ENCODE peak calls at places on chromosome 15, in seven cellular contexts. One of them, this sample, is unnamed.
A peak's percentile ranks its signal among the peaks of the same experiment; 100 is the strongest.

GRCh38 chr15:82945326-82945725 is 7.2 kb downstream of the HOMER2 start:
- DNase-seq in upper lobe of left lung: no peak
- DNase-seq in A549: no peak
- DNase-seq in ovary: no peak
- DNase-seq in esophagus muscularis mucosa: no peak
- DNase-seq in stomach: no peak
- DNase-seq in GM12878: no peak
- DNase-seq in this sample: no peak

GRCh38 chr15:65612616-65612946 is 1.6 kb upstream of the INTS14 start:
- DNase-seq in upper lobe of left lung: no peak
- DNase-seq in A549: no peak
- DNase-seq in ovary: no peak
- DNase-seq in esophagus muscularis mucosa: no peak
- DNase-seq in stomach: no peak
- DNase-seq in GM12878: no peak
- DNase-seq in this sample: no peak

GRCh38 chr15:62059818-62060115 is 480 bp downstream of the VPS13C start:
- DNase-seq in upper lobe of left lung: peak; percentile 66
- DNase-seq in A549: peak; percentile 58
- DNase-seq in ovary: peak; percentile 51
- DNase-seq in esophagus muscularis mucosa: no peak
- DNase-seq in stomach: peak; percentile 55
- DNase-seq in GM12878: peak; percentile 72
- DNase-seq in this sample: peak; percentile 15

GRCh38 chr15:96324900-96325299 is 5.6 kb upstream of the NR2F2 start:
- DNase-seq in upper lobe of left lung: no peak
- DNase-seq in A549: no peak
- DNase-seq in ovary: no peak
- DNase-seq in esophagus muscularis mucosa: no peak
- DNase-seq in stomach: no peak
- DNase-seq in GM12878: no peak
- DNase-seq in this sample: no peak

GRCh38 chr15:97521894-97522293 is 438.6 kb upstream of the ARRDC4 start:
- DNase-seq in upper lobe of left lung: no peak
- DNase-seq in A549: no peak
- DNase-seq in ovary: no peak
- DNase-seq in esophagus muscularis mucosa: no peak
- DNase-seq in stomach: no peak
- DNase-seq in GM12878: no peak
- DNase-seq in this sample: no peak

GRCh38 chr15:53511175-53511574 is 248.3 kb downstream of the WDR72 start:
- DNase-seq in upper lobe of left lung: no peak
- DNase-seq in A549: no peak
- DNase-seq in ovary: no peak
- DNase-seq in esophagus muscularis mucosa: no peak
- DNase-seq in stomach: no peak
- DNase-seq in GM12878: no peak
- DNase-seq in this sample: no peak

GRCh38 chr15:99282129-99282528 is 30.8 kb downstream of the LRRC28 start:
- DNase-seq in upper lobe of left lung: no peak
- DNase-seq in A549: no peak
- DNase-seq in ovary: no peak
- DNase-seq in esophagus muscularis mucosa: no peak
- DNase-seq in stomach: no peak
- DNase-seq in GM12878: no peak
- DNase-seq in this sample: no peak

GRCh38 chr15:40354408-40355171 is 3.4 kb upstream of the DISP2 start:
- DNase-seq in upper lobe of left lung: no peak
- DNase-seq in A549: peak; percentile 23
- DNase-seq in ovary: no peak
- DNase-seq in esophagus muscularis mucosa: no peak
- DNase-seq in stomach: no peak
- DNase-seq in GM12878: no peak
- DNase-seq in this sample: no peak

GRCh38 chr15:72278737-72279136 is 6.4 kb upstream of the PARP6 start:
- DNase-seq in upper lobe of left lung: no peak
- DNase-seq in A549: no peak
- DNase-seq in ovary: no peak
- DNase-seq in esophagus muscularis mucosa: no peak
- DNase-seq in stomach: no peak
- DNase-seq in GM12878: no peak
- DNase-seq in this sample: no peak

GRCh38 chr15:80586141-80586540 is 109.0 kb upstream of the ABHD17C start:
- DNase-seq in upper lobe of left lung: no peak
- DNase-seq in A549: no peak
- DNase-seq in ovary: no peak
- DNase-seq in esophagus muscularis mucosa: no peak
- DNase-seq in stomach: no peak
- DNase-seq in GM12878: no peak
- DNase-seq in this sample: no peak

GRCh38 chr15:65026756-65027155 is 2.7 kb downstream of the MTFMT start:
- DNase-seq in upper lobe of left lung: no peak
- DNase-seq in A549: no peak
- DNase-seq in ovary: no peak
- DNase-seq in esophagus muscularis mucosa: no peak
- DNase-seq in stomach: no peak
- DNase-seq in GM12878: no peak
- DNase-seq in this sample: no peak

GRCh38 chr15:58146734-58147133 is 8.6 kb downstream of the AQP9 start:
- DNase-seq in upper lobe of left lung: peak; percentile 63
- DNase-seq in A549: no peak
- DNase-seq in ovary: no peak
- DNase-seq in esophagus muscularis mucosa: no peak
- DNase-seq in stomach: no peak
- DNase-seq in GM12878: no peak
- DNase-seq in this sample: peak; percentile 36

GRCh38 chr15:50113187-50113505 is 5.9 kb downstream of the ATP8B4 start:
- DNase-seq in upper lobe of left lung: no peak
- DNase-seq in A549: no peak
- DNase-seq in ovary: no peak
- DNase-seq in esophagus muscularis mucosa: no peak
- DNase-seq in stomach: no peak
- DNase-seq in GM12878: no peak
- DNase-seq in this sample: no peak

GRCh38 chr15:70761046-70761445 is 2.3 kb downstream of the UACA start:
- DNase-seq in upper lobe of left lung: no peak
- DNase-seq in A549: no peak
- DNase-seq in ovary: no peak
- DNase-seq in esophagus muscularis mucosa: no peak
- DNase-seq in stomach: no peak
- DNase-seq in GM12878: no peak
- DNase-seq in this sample: no peak

GRCh38 chr15:27683126-27683525 is 416.0 kb downstream of the OCA2 start:
- DNase-seq in upper lobe of left lung: no peak
- DNase-seq in A549: no peak
- DNase-seq in ovary: no peak
- DNase-seq in esophagus muscularis mucosa: no peak
- DNase-seq in stomach: no peak
- DNase-seq in GM12878: no peak
- DNase-seq in this sample: no peak

GRCh38 chr15:27686376-27686775 is 412.7 kb downstream of the OCA2 start:
- DNase-seq in upper lobe of left lung: no peak
- DNase-seq in A549: no peak
- DNase-seq in ovary: no peak
- DNase-seq in esophagus muscularis mucosa: no peak
- DNase-seq in stomach: no peak
- DNase-seq in GM12878: no peak
- DNase-seq in this sample: no peak

GRCh38 chr15:27686971-27687370 is 412.1 kb downstream of the OCA2 start:
- DNase-seq in upper lobe of left lung: no peak
- DNase-seq in A549: no peak
- DNase-seq in ovary: no peak
- DNase-seq in esophagus muscularis mucosa: no peak
- DNase-seq in stomach: no peak
- DNase-seq in GM12878: no peak
- DNase-seq in this sample: no peak

GRCh38 chr15:27681038-27681437 is 418.1 kb downstream of the OCA2 start:
- DNase-seq in upper lobe of left lung: no peak
- DNase-seq in A549: no peak
- DNase-seq in ovary: no peak
- DNase-seq in esophagus muscularis mucosa: no peak
- DNase-seq in stomach: no peak
- DNase-seq in GM12878: no peak
- DNase-seq in this sample: no peak

GRCh38 chr15:27685638-27686037 is 413.5 kb downstream of the OCA2 start:
- DNase-seq in upper lobe of left lung: no peak
- DNase-seq in A549: no peak
- DNase-seq in ovary: no peak
- DNase-seq in esophagus muscularis mucosa: no peak
- DNase-seq in stomach: no peak
- DNase-seq in GM12878: no peak
- DNase-seq in this sample: no peak
- TF ChIP-seq EP300 in upper lobe of left lung: no peak
- TF ChIP-seq EP300 in A549: no peak
- TF ChIP-seq EP300 in ovary: no peak
- TF ChIP-seq EP300 in esophagus muscularis mucosa: no peak
- TF ChIP-seq EP300 in stomach: no peak
- TF ChIP-seq EP300 in GM12878: no peak
- TF ChIP-seq EP300 in this sample: no peak

DNA sequence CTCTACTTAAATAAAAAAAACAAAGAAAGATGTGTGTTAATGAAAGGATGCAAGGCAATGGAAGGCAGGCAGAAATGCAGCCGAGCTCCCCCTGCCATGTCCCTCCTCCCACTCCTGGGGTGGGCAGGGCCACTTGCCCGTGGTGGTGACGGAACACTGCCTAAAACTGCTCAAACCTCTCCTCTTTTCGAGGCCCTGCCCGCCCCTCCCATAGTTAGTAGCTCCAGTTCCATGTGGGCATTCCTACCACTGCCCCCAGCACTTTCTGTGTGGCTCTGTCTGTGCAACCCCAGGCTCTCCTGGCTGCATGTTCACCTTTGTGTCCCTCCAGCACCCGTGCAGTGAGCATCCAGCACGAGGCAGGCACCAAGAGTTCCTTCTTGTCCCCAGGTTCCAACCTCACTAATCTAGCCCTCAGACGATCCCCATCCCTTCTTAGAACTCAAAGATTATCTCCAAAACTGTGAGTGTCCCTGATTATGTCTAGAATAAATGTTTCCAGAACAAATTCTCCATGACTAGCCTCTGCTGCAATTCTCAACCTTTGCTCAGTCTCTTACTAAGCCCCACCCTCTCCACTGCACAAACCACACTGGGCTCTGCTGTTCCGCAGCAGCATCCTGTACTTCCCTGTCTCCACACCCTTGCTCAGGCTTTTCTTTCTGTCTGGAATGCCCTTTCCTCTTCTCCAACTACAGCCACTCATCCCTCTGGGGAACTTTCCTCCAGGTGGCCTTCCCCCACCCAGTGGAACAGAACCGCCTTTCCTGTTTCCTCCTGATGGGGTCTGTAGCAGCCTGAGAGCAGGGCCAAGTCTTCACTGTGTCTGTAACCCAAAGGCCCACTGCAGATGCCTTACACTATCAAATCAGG is 32.6 kb upstream of the SPTBN5 start:
- DNase-seq in upper lobe of left lung: peak; percentile 63
- DNase-seq in A549: no peak
- DNase-seq in ovary: no peak
- DNase-seq in esophagus muscularis mucosa: no peak
- DNase-seq in stomach: peak; percentile 45
- DNase-seq in GM12878: no peak
- DNase-seq in this sample: no peak
- H3K4me1 ChIP-seq in upper lobe of left lung: peaks cover 65% of the 10 kb centered on the region
- H3K4me1 ChIP-seq in A549: peaks cover 73% of the 10 kb centered on the region
- H3K4me1 ChIP-seq in ovary: peaks cover 7% of the 10 kb centered on the region
- H3K4me1 ChIP-seq in esophagus muscularis mucosa: peaks cover 70% of the 10 kb centered on the region
- H3K4me1 ChIP-seq in stomach: peaks cover 45% of the 10 kb centered on the region
- H3K4me1 ChIP-seq in GM12878: peaks cover 60% of the 10 kb centered on the region
- H3K4me1 ChIP-seq in this sample: peaks cover 35% of the 10 kb centered on the region

GRCh38 chr15:75725021-75725718 is 12.5 kb upstream of the CSPG4 start:
- DNase-seq in upper lobe of left lung: no peak
- DNase-seq in A549: no peak
- DNase-seq in ovary: no peak
- DNase-seq in esophagus muscularis mucosa: no peak
- DNase-seq in stomach: no peak
- DNase-seq in GM12878: no peak
- DNase-seq in this sample: no peak

GRCh38 chr15:75721462-75721922 is 8.8 kb upstream of the CSPG4 start:
- DNase-seq in upper lobe of left lung: no peak
- DNase-seq in A549: no peak
- DNase-seq in ovary: no peak
- DNase-seq in esophagus muscularis mucosa: no peak
- DNase-seq in stomach: no peak
- DNase-seq in GM12878: no peak
- DNase-seq in this sample: no peak

GRCh38 chr15:75723847-75724660 is 11.4 kb upstream of the CSPG4 start:
- DNase-seq in upper lobe of left lung: peak; percentile 85
- DNase-seq in A549: peak; percentile 97
- DNase-seq in ovary: peak; percentile 90
- DNase-seq in esophagus muscularis mucosa: peak; percentile 97
- DNase-seq in stomach: peak; percentile 89
- DNase-seq in GM12878: no peak
- DNase-seq in this sample: peak; percentile 86

GRCh38 chr15:75721923-75722870 is 9.5 kb upstream of the CSPG4 start:
- DNase-seq in upper lobe of left lung: no peak
- DNase-seq in A549: no peak
- DNase-seq in ovary: no peak
- DNase-seq in esophagus muscularis mucosa: no peak
- DNase-seq in stomach: no peak
- DNase-seq in GM12878: no peak
- DNase-seq in this sample: no peak

GRCh38 chr15:75723171-75723846 is 10.7 kb upstream of the CSPG4 start:
- DNase-seq in upper lobe of left lung: no peak
- DNase-seq in A549: no peak
- DNase-seq in ovary: no peak
- DNase-seq in esophagus muscularis mucosa: no peak
- DNase-seq in stomach: no peak
- DNase-seq in GM12878: no peak
- DNase-seq in this sample: no peak
- H3K4me3 ChIP-seq in upper lobe of left lung: no peak overlapping the region
- H3K4me3 ChIP-seq in A549: no peak overlapping the region
- H3K4me3 ChIP-seq in ovary: no peak overlapping the region
- H3K4me3 ChIP-seq in esophagus muscularis mucosa: no peak overlapping the region
- H3K4me3 ChIP-seq in stomach: no peak overlapping the region
- H3K4me3 ChIP-seq in GM12878: no peak overlapping the region
- H3K4me3 ChIP-seq in this sample: no peak overlapping the region

DNA sequence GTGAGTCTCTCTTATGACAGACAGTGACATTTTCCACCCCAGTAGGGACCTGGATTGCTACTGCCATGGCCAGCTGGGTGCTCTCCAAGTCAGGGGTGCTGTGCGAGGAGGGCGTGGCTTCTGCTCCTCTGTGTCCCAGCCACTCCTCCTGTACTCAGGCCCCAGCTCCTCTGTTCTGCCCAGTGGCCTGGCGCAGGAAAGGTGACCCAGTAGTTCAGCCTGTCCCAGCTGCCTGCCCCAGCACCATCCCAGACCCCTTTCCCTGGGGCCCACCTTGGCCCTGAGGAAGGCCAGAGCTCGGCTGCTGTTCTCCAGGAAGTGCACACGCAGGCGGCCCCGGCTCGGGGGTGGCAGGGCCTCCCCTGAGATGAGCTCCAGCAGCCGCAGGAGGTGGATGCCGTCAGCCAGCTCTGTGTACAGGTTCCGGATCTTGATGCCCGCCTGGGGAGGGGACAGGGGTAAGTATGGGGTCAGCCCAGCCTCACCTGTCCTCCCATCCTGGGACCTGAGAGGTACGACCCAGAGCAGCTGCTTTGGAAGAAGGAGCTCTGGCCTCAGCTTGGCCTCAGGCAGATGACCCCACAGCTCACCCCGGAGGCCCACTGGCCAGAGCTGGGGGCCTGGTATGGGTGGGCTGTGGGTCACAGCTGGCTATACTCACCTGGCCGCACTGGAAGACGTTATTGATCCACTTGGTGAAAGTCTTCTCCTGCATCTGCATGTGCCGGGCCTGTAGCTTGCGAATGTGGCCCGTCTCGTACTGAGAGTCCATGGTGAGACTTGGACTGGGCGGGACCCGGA is 1.0 kb downstream of the SPTBN5 start:
- DNase-seq in upper lobe of left lung: peak; percentile 90
- DNase-seq in A549: no peak
- DNase-seq in ovary: no peak
- DNase-seq in esophagus muscularis mucosa: no peak
- DNase-seq in stomach: peak; percentile 92
- DNase-seq in GM12878: no peak
- DNase-seq in this sample: no peak
- TF ChIP-seq EP300 in upper lobe of left lung: no peak
- TF ChIP-seq EP300 in A549: no peak
- TF ChIP-seq EP300 in ovary: no peak
- TF ChIP-seq EP300 in esophagus muscularis mucosa: no peak
- TF ChIP-seq EP300 in stomach: no peak
- TF ChIP-seq EP300 in GM12878: no peak
- TF ChIP-seq EP300 in this sample: peak; percentile 60